ENCODE peak calls at places on chromosomes 1 and 21, in four cellular contexts. R is hepatocyte, A is neural progenitor cell, K is GM23338. T is an unnamed sample.

GRCh38 chr21:21921410-21922232 is 923.4 kb downstream of the NCAM2 start:
- DNase-seq in R (peak; percentile 69), A (peak; percentile 58), K (peak; percentile 81), T (peak; percentile 49)

GRCh38 chr1:160099716-160100375 is 1.4 kb upstream of the IGSF8 start:
- DNase-seq in A (no peak), K (no peak), R (no peak), T (no peak)

GRCh38 chr1:226064816-226065248 is 2.3 kb downstream of the H3-3A start:
- DNase-seq in K (peak; percentile 70), R (peak; percentile 75), A (peak; percentile 65), T (peak; percentile 82)

GRCh38 chr1:104648269-104648691 is 898.6 kb downstream of the AMY1C start:
- DNase-seq in K (peak; percentile 72), R (peak; percentile 31), A (peak; percentile 59), T (peak; percentile 12)

GRCh38 chr1:44500181-44501021 is 95.3 kb downstream of the RNF220 start:
- DNase-seq in A (peak; percentile 79), R (peak; percentile 42), K (peak; percentile 91), T (peak; percentile 11)

GRCh38 chr1:193926956-193927355 is 740.5 kb upstream of the B3GALT2 start:
- DNase-seq in A (no peak), R (no peak), K (no peak), T (no peak)

GRCh38 chr1:32275424-32275823 is 16.5 kb upstream of the HDAC1 start:
- DNase-seq in A (no peak), R (no peak), K (peak; percentile 80), T (peak; percentile 18)

GRCh38 chr1:119217429-119217828 is 77.0 kb upstream of the WARS2 start:
- DNase-seq in K (no peak), A (no peak), R (no peak), T (no peak)

GRCh38 chr1:47184090-47184735 is 5.6 kb downstream of the PDZK1IP1 start:
- DNase-seq in R (no peak), K (peak; percentile 17), A (no peak), T (peak; percentile 48)

GRCh38 chr1:16218674-16219071 is 6.2 kb upstream of the ARHGEF19 start:
- DNase-seq in A (no peak), R (no peak), K (no peak), T (no peak)

GRCh38 chr1:36383240-36383639 is 2.5 kb downstream of the STK40 start:
- DNase-seq in A (no peak), K (no peak), R (no peak), T (no peak)

GRCh38 chr1:203271018-203271743 is 34.1 kb upstream of the BTG2 start:
- DNase-seq in A (peak; percentile 69), R (peak; percentile 86), K (peak; percentile 71), T (peak; percentile 68)

GRCh38 chr1:18160290-18160942 is 52.8 kb downstream of the IGSF21 start:
- DNase-seq in A (no peak), K (no peak), R (no peak), T (no peak)

GRCh38 chr1:23742670-23743286 is 493 bp upstream of the ELOA start:
- DNase-seq in A (no peak), R (no peak), K (peak; percentile 75), T (peak; percentile 68)

GRCh38 chr1:2102753-2103152 is 52.5 kb downstream of the PRKCZ start:
- DNase-seq in R (no peak), A (no peak), K (no peak), T (no peak)

GRCh38 chr1:66012076-66012769 is 219.5 kb downstream of the PDE4B start:
- DNase-seq in R (no peak), K (no peak), A (no peak), T (peak; percentile 30)

GRCh38 chr1:241605146-241605805 is 34.9 kb downstream of the CHML start:
- DNase-seq in K (peak; percentile 59), R (peak; percentile 20), A (peak; percentile 53), T (no peak)

GRCh38 chr1:19799877-19800804 is at the start of gene TMCO4:
- DNase-seq in K (peak; percentile 49), A (peak; percentile 57), R (peak; percentile 58), T (peak; percentile 80)

GRCh38 chr1:185670187-185670627 is 64.0 kb upstream of the HMCN1 start:
- DNase-seq in R (peak; percentile 62), A (peak; percentile 60), K (peak; percentile 81), T (peak; percentile 71)

GRCh38 chr21:20353351-20353750 is 644.9 kb upstream of the NCAM2 start:
- DNase-seq in A (no peak), K (no peak), R (no peak), T (no peak)

GRCh38 chr1:40341509-40342380 is 24.7 kb upstream of the COL9A2 start:
- DNase-seq in K (no peak), A (no peak), R (no peak), T (no peak)

GRCh38 chr1:66505671-66506392 is 28.1 kb upstream of the SGIP1 start:
- DNase-seq in R (no peak), K (no peak), A (no peak), T (peak; percentile 68)

GRCh38 chr1:119633575-119634325 is 14.3 kb downstream of the ZNF697 start:
- DNase-seq in R (no peak), K (no peak), A (no peak), T (no peak)

GRCh38 chr21:42646836-42647235 is 6.6 kb upstream of the PDE9A start:
- DNase-seq in R (no peak), K (no peak), A (no peak), T (no peak)

GRCh38 chr1:13808729-13809131 is 108.7 kb downstream of the PRDM2 start:
- DNase-seq in R (no peak), A (peak; percentile 13), K (no peak), T (peak; percentile 40)

GRCh38 chr1:103561612-103562395 is 9.6 kb upstream of the AMY2B start:
- DNase-seq in K (no peak), A (no peak), R (no peak), T (peak; percentile 2)

GRCh38 chr1:200165493-200166220 is 138.1 kb downstream of the NR5A2 start:
- DNase-seq in K (no peak), A (no peak), R (no peak), T (no peak)

GRCh38 chr1:25971044-25971881 is 26.6 kb downstream of the PAFAH2 start:
- DNase-seq in A (no peak), R (peak; percentile 15), K (peak; percentile 32), T (no peak)

GRCh38 chr1:154776339-154776605 is 93.8 kb downstream of the KCNN3 start:
- DNase-seq in R (no peak), A (no peak), K (no peak), T (no peak)

GRCh38 chr1:15023976-15024375 is 129.6 kb upstream of the TMEM51 start:
- DNase-seq in K (no peak), A (no peak), R (no peak), T (no peak)

GRCh38 chr1:236602171-236602570 is 2.1 kb downstream of the HEATR1 start:
- DNase-seq in A (no peak), K (no peak), R (no peak), T (no peak)

GRCh38 chr1:244854865-244855578 is 9.3 kb downstream of the HNRNPU start:
- DNase-seq in R (no peak), K (no peak), A (no peak), T (no peak)
- H4K20me1 ChIP-seq in R (peaks cover 64% of the 10 kb centered on the region), K (peaks cover 72% of the 10 kb centered on the region), A (peaks cover 100% of the 10 kb centered on the region), T (peaks cover 15% of the 10 kb centered on the region)

DNA sequence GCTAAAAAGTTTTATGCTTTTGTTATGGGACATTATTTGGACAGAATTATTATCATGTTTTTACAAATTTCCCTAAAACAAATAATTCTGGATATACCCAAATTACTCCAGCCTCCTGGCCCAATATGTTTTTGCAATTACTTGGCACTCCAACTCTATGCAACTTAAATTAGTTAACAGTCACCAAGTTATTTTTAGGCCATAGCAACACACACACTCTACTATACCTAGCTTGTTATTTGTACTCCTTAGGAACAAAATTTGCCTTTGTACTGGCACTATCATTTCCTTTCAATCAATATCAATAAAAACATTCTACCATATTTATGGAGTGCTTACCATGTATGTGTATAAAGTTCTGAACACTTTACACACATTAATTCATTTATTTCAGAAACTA is 7.7 kb downstream of the DUSP10 start:
- DNase-seq in A (no peak), K (no peak), R (no peak), T (no peak)
- H4K20me1 ChIP-seq in A (no peaks in the 10 kb centered on the region), K (no peaks in the 10 kb centered on the region), R (no peaks in the 10 kb centered on the region), T (no peaks in the 10 kb centered on the region)

GRCh38 chr21:36864974-36865373 is 101.5 kb downstream of the HLCS start:
- DNase-seq in A (no peak), R (no peak), K (no peak), T (no peak)
- H4K20me1 ChIP-seq in A (no peaks in the 10 kb centered on the region), R (no peaks in the 10 kb centered on the region), K (no peaks in the 10 kb centered on the region), T (no peaks in the 10 kb centered on the region)

GRCh38 chr1:107781245-107781644 is 183.7 kb downstream of the VAV3 start:
- DNase-seq in R (no peak), K (no peak), A (no peak), T (no peak)
- H4K20me1 ChIP-seq in R (no peaks in the 10 kb centered on the region), K (no peaks in the 10 kb centered on the region), A (no peaks in the 10 kb centered on the region), T (no peaks in the 10 kb centered on the region)

GRCh38 chr1:156490401-156491032 is 10.1 kb downstream of the MEF2D start:
- DNase-seq in A (peak; percentile 66), R (peak; percentile 45), K (peak; percentile 77), T (peak; percentile 72)

GRCh38 chr1:156489166-156489934 is 11.2 kb downstream of the MEF2D start:
- DNase-seq in R (peak; percentile 38), A (peak; percentile 77), K (peak; percentile 61), T (peak; percentile 51)

GRCh38 chr1:156491151-156491949 is 9.2 kb downstream of the MEF2D start:
- DNase-seq in A (no peak), K (no peak), R (no peak), T (peak; percentile 35)

GRCh38 chr1:156488566-156489165 is 11.9 kb downstream of the MEF2D start:
- DNase-seq in K (no peak), R (no peak), A (no peak), T (no peak)

GRCh38 chr1:156489935-156490293 is 10.7 kb downstream of the MEF2D start:
- DNase-seq in R (no peak), A (no peak), K (no peak), T (no peak)
- H4K20me1 ChIP-seq in R (peaks cover 100% of the 10 kb centered on the region), A (peaks cover 89% of the 10 kb centered on the region), K (peaks cover 7% of the 10 kb centered on the region), T (peaks cover 27% of the 10 kb centered on the region)

GRCh38 chr1:53367503-53368313 is 39.8 kb upstream of the LRP8 start:
- DNase-seq in K (no peak), A (no peak), R (no peak), T (no peak)

GRCh38 chr1:53365405-53366063 is 37.7 kb upstream of the LRP8 start:
- DNase-seq in R (no peak), K (no peak), A (no peak), T (no peak)

GRCh38 chr1:53368314-53369033 is 40.6 kb upstream of the LRP8 start:
- DNase-seq in R (no peak), K (no peak), A (no peak), T (no peak)

GRCh38 chr1:53369034-53369750 is 41.3 kb upstream of the LRP8 start:
- DNase-seq in K (no peak), R (no peak), A (peak; percentile 30), T (no peak)

DNA sequence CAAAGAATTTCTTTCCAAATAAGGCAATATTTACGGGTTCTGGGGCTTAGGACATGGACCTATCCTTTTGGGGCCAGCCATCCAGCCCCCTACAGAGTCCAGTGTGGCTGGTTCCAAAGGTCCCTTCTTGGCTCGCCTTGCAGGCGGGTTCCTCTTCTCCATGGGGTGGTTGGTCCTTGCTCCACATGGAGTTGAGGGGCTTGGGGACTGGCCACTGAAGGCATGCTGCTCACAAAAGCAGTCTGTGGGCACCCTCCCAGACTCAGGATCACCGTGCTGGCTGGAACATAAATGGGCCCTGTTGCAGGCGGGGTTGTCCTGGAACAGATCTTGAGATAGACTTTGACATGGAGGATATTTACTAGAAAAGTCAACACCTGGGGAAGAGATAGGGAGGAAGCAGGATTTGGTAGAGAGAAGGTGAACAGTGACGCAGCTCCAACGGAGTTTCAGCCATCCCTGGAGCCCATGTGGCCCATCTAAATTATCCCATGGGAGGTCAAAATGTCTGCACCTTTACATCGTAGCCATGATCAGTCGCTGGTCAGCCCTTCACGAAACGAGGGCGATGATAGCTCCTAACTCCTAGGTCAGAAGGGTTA is 39.1 kb upstream of the LRP8 start:
- DNase-seq in K (no peak), R (no peak), A (no peak), T (no peak)
- H4K20me1 ChIP-seq in K (no peaks in the 10 kb centered on the region), R (no peaks in the 10 kb centered on the region), A (no peaks in the 10 kb centered on the region), T (no peaks in the 10 kb centered on the region)